ENCODE peak calls at places on chromosome 20, in six cellular contexts. E is endothelial cell of umbilical vein, P is DND-41, T is astrocyte, C is mammary epithelial cell, X is fibroblast of lung. H is an unnamed sample.

GRCh38 chr20:30487947-30488926 is 769.2 kb upstream of the DEFB115 start:
- DNase-seq in E (no peak), P (no peak), T (no peak), C (no peak), X (no peak), H (no peak)

GRCh38 chr20:10404959-10405530 is 29.0 kb downstream of the MKKS start:
- DNase-seq in E (no peak), P (no peak), T (no peak), C (no peak), X (no peak), H (no peak)

GRCh38 chr20:1810926-1811620 is 84.1 kb upstream of the SIRPA start:
- DNase-seq in E (peak), P (no peak), T (peak), C (peak), X (peak), H (no peak)

GRCh38 chr20:63290677-63291472 is 2.1 kb upstream of the COL20A1 start:
- DNase-seq in E (peak), P (peak), T (peak), C (peak), X (peak), H (peak)

GRCh38 chr20:1163653-1164052 is 21.1 kb downstream of the TMEM74B start:
- DNase-seq in E (no peak), P (no peak), T (no peak), C (no peak), X (no peak), H (no peak)

GRCh38 chr20:51121272-51121671 is 98.4 kb upstream of the KCNG1 start:
- DNase-seq in E (no peak), P (no peak), T (no peak), C (no peak), X (no peak), H (no peak)

GRCh38 chr20:64146936-64147451 is 17.3 kb upstream of the MYT1 start:
- DNase-seq in E (no peak), P (peak), T (no peak), C (no peak), X (no peak), H (no peak)

GRCh38 chr20:36344517-36345132 is 38.5 kb downstream of the DLGAP4 start:
- DNase-seq in E (peak), P (peak), T (peak), C (peak), X (peak), H (peak)

GRCh38 chr20:51446656-51447055 is 95.9 kb downstream of the NFATC2 start:
- DNase-seq in E (peak), P (no peak), T (peak), C (peak), X (peak), H (no peak)

GRCh38 chr20:33301192-33301930 is 18.3 kb downstream of the BPIFB1 start:
- DNase-seq in E (no peak), P (no peak), T (peak), C (peak), X (no peak), H (no peak)

GRCh38 chr20:53867741-53868351 is 202.5 kb downstream of the BCAS1 start:
- DNase-seq in E (no peak), P (no peak), T (no peak), C (peak), X (no peak), H (peak)

GRCh38 chr20:39190666-39191570 is 228.8 kb downstream of the DHX35 start:
- DNase-seq in E (no peak), P (no peak), T (peak), C (peak), X (no peak), H (no peak)

GRCh38 chr20:19886666-19887288 is 128.7 kb downstream of the RIN2 start:
- DNase-seq in E (no peak), P (no peak), T (no peak), C (peak), X (no peak), H (peak)

GRCh38 chr20:46568570-46569129 is 18.2 kb upstream of the OCSTAMP start:
- DNase-seq in E (peak), P (no peak), T (peak), C (peak), X (peak), H (no peak)

GRCh38 chr20:14996883-14997672 is 659.7 kb upstream of the FLRT3 start:
- DNase-seq in E (no peak), P (no peak), T (no peak), C (peak), X (no peak), H (no peak)

GRCh38 chr20:52192296-52193007 is 873 bp upstream of the ZFP64 start:
- DNase-seq in E (no peak), P (no peak), T (no peak), C (no peak), X (no peak), H (peak)

GRCh38 chr20:47173596-47174216 is 182.8 kb downstream of the ZMYND8 start:
- DNase-seq in E (no peak), P (no peak), T (no peak), C (no peak), X (no peak), H (no peak)

GRCh38 chr20:25571817-25572216 is 13.5 kb downstream of the NINL start:
- DNase-seq in E (no peak), P (no peak), T (no peak), C (no peak), X (no peak), H (no peak)

GRCh38 chr20:62999580-62999979 is 7.2 kb downstream of the BHLHE23 start:
- DNase-seq in E (no peak), P (no peak), T (no peak), C (no peak), X (no peak), H (no peak)

GRCh38 chr20:48212806-48213509 is 427.7 kb upstream of the SULF2 start:
- DNase-seq in E (no peak), P (peak), T (no peak), C (no peak), X (no peak), H (no peak)
- H3K27ac ChIP-seq in E (no peak), P (no peak), T (no peak), C (no peak), X (no peak), H (no peak)

GRCh38 chr20:49482621-49483017 is at the start of gene KCNB1:
- DNase-seq in E (peak), P (peak), T (peak), C (peak), X (peak), H (peak)
- TF ChIP-seq EZH2 in E (no peak), P (no peak), T (no peak), C (no peak), X (no peak), H (no peak)

GRCh38 chr20:16904751-16905150 is 156.6 kb downstream of the OTOR start:
- DNase-seq in E (no peak), P (no peak), T (no peak), C (no peak), X (no peak), H (peak)
- TF ChIP-seq CTCF in E (no peak), P (no peak), T (no peak), C (no peak), X (no peak), H (no peak)

GRCh38 chr20:3801846-3802245 is 5.7 kb downstream of the CDC25B start:
- DNase-seq in E (no peak), P (no peak), T (no peak), C (no peak), X (no peak), H (no peak)
- H3K27ac ChIP-seq in E (no peak), P (no peak), T (no peak), C (no peak), X (no peak), H (no peak)

GRCh38 chr20:21714297-21715192 is 9.1 kb downstream of the PAX1 start:
- DNase-seq in E (no peak), P (no peak), T (no peak), C (no peak), X (no peak), H (peak)
- TF ChIP-seq EZH2 in E (no peak), P (no peak), T (no peak), C (peak), X (no peak), H (peak)

DNA sequence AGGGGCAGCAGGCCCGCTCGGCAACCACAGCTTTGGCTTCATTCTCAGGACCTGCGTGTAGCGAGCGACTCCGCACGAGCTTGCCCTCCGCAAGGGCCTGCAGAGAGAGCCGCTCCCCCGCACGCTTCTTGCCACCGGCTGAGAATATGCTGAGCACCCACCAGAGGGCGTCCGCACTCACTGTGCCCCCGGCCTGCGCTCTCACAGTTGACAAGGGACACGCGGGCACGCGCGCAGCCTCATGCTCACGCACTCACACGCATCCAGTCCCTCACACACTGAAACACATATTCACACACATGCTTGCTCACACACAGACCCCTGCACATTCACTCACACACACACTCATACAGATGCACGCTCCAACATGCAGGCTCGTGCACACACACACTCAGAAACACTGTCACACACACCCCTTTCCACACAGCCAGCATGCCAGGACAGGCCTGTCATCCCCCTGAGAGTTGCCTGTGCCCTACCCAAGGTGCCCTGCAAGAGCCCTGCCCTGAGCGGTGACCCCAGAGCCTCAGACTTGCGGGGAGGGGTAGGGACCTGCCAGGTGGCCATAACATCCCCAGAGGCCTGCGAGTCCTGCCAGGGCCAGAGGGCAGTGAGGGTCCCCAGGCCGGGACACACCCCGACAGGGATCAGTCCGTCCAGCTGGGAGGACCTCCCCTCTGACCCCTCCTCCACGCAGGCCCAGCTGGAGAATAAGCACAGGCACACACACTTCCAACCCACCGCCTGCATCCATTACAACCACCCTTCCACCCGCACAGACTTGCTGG is 174.1 kb downstream of the BMP7 start:
- DNase-seq in E (peak), P (peak), T (no peak), C (peak), X (peak), H (peak)
- TF ChIP-seq CTCF in E (peak), P (peak), T (peak), C (peak), X (peak), H (peak)

GRCh38 chr20:41696428-41696827 is 78.3 kb upstream of the CHD6 start:
- DNase-seq in E (no peak), P (no peak), T (no peak), C (no peak), X (no peak), H (no peak)
- H3K27ac ChIP-seq in E (no peak), P (no peak), T (no peak), C (no peak), X (no peak), H (no peak)

GRCh38 chr20:21513881-21514540 is at the start of gene NKX2-2:
- DNase-seq in E (no peak), P (no peak), T (peak), C (no peak), X (no peak), H (peak)
- TF ChIP-seq EZH2 in E (peak), P (no peak), T (no peak), C (peak), X (peak), H (peak)

GRCh38 chr20:57573893-57574292 is 13.0 kb downstream of the PCK1 start:
- DNase-seq in E (no peak), P (peak), T (no peak), C (no peak), X (no peak), H (no peak)
- TF ChIP-seq CTCF in E (no peak), P (peak), T (peak), C (peak), X (no peak), H (peak)